ENCODE peak calls at places on chromosomes 13 and 19, in eight cellular contexts. I is ovary; C is EL; E is iris pigment epithelial cell; D is B cell; F is stimulated activated effector memory CD8-positive, alpha-beta T cell treated with anti-CD3 and anti-CD28 coated beads, Interleukin-12 subunit alpha, Interleukin-12 subunit beta, amount 100 ng/mL, for 72 hours; U is NCI-H1930; P is thoracic aorta. Q is an unnamed sample.

GRCh38 chr19:21482863-21483276 is 22.5 kb upstream of the ZNF429 start:
- DNase-seq in I (peak; percentile 81), C (peak; percentile 7), E (peak; percentile 44), D (no peak), F (peak; percentile 76), U (no peak), P (no peak), Q (no peak)

GRCh38 chr19:50794778-50795664 is 4.8 kb downstream of the ACP4 start:
- DNase-seq in I (no peak), C (peak; percentile 42), E (no peak), D (no peak), F (no peak), U (no peak), P (no peak), Q (peak; percentile 44)

GRCh38 chr19:48368942-48369341 is 4.8 kb downstream of the SYNGR4 start:
- DNase-seq in I (no peak), C (no peak), E (no peak), D (no peak), F (no peak), U (no peak), P (no peak), Q (no peak)

GRCh38 chr19:5623397-5624153 is 692 bp downstream of the SAFB start:
- DNase-seq in I (no peak), C (no peak), E (no peak), D (no peak), F (peak; percentile 71), U (no peak), P (no peak), Q (no peak)

GRCh38 chr13:30868806-30869470 is 37.1 kb upstream of the MEDAG start:
- DNase-seq in I (no peak), C (peak; percentile 31), E (no peak), D (no peak), F (no peak), U (no peak), P (no peak), Q (no peak)

GRCh38 chr13:41842029-41842428 is 118.9 kb downstream of the VWA8 start:
- DNase-seq in I (no peak), C (peak; percentile 42), E (peak; percentile 74), D (no peak), F (no peak), U (no peak), P (no peak), Q (no peak)

GRCh38 chr13:26561636-26562537 is 4.4 kb downstream of the WASF3 start:
- DNase-seq in I (no peak), C (peak; percentile 80), E (peak; percentile 76), D (no peak), F (no peak), U (no peak), P (no peak), Q (no peak)

GRCh38 chr19:17703823-17704463 is 15.3 kb upstream of the MAP1S start:
- DNase-seq in I (no peak), C (peak; percentile 26), E (peak; percentile 70), D (peak; percentile 78), F (peak; percentile 87), U (no peak), P (no peak), Q (peak; percentile 78)

GRCh38 chr13:74930402-74931165 is 551.4 kb downstream of the TBC1D4 start:
- DNase-seq in I (no peak), C (peak; percentile 80), E (peak; percentile 64), D (no peak), F (no peak), U (no peak), P (no peak), Q (no peak)